ENCODE peak calls at places on chromosomes 6 and 20, in five cellular contexts. T is GOT3; Y is activated gamma-delta T cell treated with Interleukin-2 at 50 U/mL for 16 hours; E is T-helper 1 cell; U is activated CD4-positive, CD25-positive, alpha-beta regulatory T cell. V is an unnamed sample.

GRCh38 chr6:170160031-170160627 is 130.7 kb downstream of the DLL1 start:
- DNase-seq in T (no peak), Y (no peak), E (no peak), U (no peak), V (no peak)

GRCh38 chr20:38723982-38724602 is at the start of gene SLC32A1:
- DNase-seq in T (no peak), Y (no peak), E (no peak), U (no peak), V (peak)

GRCh38 chr20:43028470-43028869 is 161.2 kb downstream of the PTPRT start:
- DNase-seq in T (no peak), Y (no peak), E (no peak), U (no peak), V (no peak)

GRCh38 chr6:56043076-56043475 is 167.7 kb upstream of the BMP5 start:
- DNase-seq in T (no peak), Y (no peak), E (no peak), U (no peak), V (no peak)

GRCh38 chr6:3946779-3947178 is 97.6 kb downstream of the FAM50B start:
- DNase-seq in T (no peak), Y (no peak), E (no peak), U (no peak), V (no peak)

GRCh38 chr6:164099535-164099982 is 685.0 kb downstream of the QKI start:
- DNase-seq in T (no peak), Y (no peak), E (no peak), U (no peak), V (no peak)

GRCh38 chr6:80003841-80004198 is 629 bp upstream of the TTK start:
- DNase-seq in T (no peak), Y (peak), E (peak), U (no peak), V (no peak)

GRCh38 chr6:91181416-91181815 is 594.5 kb upstream of the MAP3K7 start:
- DNase-seq in T (no peak), Y (no peak), E (no peak), U (no peak), V (no peak)

GRCh38 chr6:102150549-102150948 is 757.0 kb downstream of the GRIK2 start:
- DNase-seq in T (no peak), Y (no peak), E (no peak), U (no peak), V (no peak)

V was measured in D721Med.